ENCODE peak calls at places on chromosomes 7 and 10, in four cellular contexts. B is A549, O is stomach, J is transverse colon. R is an unnamed sample.

GRCh38 chr10:112307631-112308502 is 24.7 kb downstream of the TECTB start:
- DNase-seq in B (peak; percentile 36), O (peak; percentile 68), J (peak; percentile 39), R (no peak)

GRCh38 chr10:90398551-90398950 is 459.3 kb downstream of the HTR7 start:
- DNase-seq in O (no peak), J (no peak), B (no peak), R (no peak)

GRCh38 chr10:103888113-103888841 is 29.7 kb downstream of the STN1 start:
- DNase-seq in J (peak; percentile 91), B (peak; percentile 77), O (peak; percentile 90), R (peak; percentile 55)

GRCh38 chr10:131567279-131568162 is 256.0 kb upstream of the TCERG1L start:
- DNase-seq in O (peak; percentile 24), J (no peak), B (no peak), R (no peak)

GRCh38 chr10:75403144-75404022 is 1.8 kb upstream of the ZNF503 start:
- DNase-seq in O (peak; percentile 63), J (peak; percentile 37), B (peak; percentile 42), R (no peak)

GRCh38 chr10:22849077-22849810 is 78.6 kb upstream of the ARMC3 start:
- DNase-seq in O (peak; percentile 86), B (no peak), J (peak; percentile 58), R (peak; percentile 85)

GRCh38 chr10:77160679-77161078 is 476.9 kb downstream of the KCNMA1 start:
- DNase-seq in B (peak; percentile 74), J (no peak), O (no peak), R (no peak)

GRCh38 chr7:132318338-132319318 is 257.6 kb downstream of the PLXNA4 start:
- DNase-seq in J (peak; percentile 85), O (peak; percentile 86), B (peak; percentile 85), R (peak; percentile 97)

GRCh38 chr7:22688034-22688433 is 39.0 kb upstream of the IL6 start:
- DNase-seq in B (no peak), O (no peak), J (no peak), R (no peak)

GRCh38 chr10:23419657-23420319 is 19.1 kb upstream of the OTUD1 start:
- DNase-seq in J (no peak), O (no peak), B (no peak), R (no peak)

GRCh38 chr10:3772349-3773222 is 12.4 kb downstream of the KLF6 start:
- DNase-seq in B (no peak), J (no peak), O (no peak), R (peak; percentile 81)

GRCh38 chr10:3773465-3774017 is 11.5 kb downstream of the KLF6 start:
- DNase-seq in J (no peak), B (no peak), O (no peak), R (no peak)

GRCh38 chr10:3775671-3776551 is 9.1 kb downstream of the KLF6 start:
- DNase-seq in O (no peak), B (peak; percentile 47), J (peak; percentile 34), R (no peak)

GRCh38 chr10:3774814-3775670 is 10.0 kb downstream of the KLF6 start:
- DNase-seq in O (no peak), J (peak; percentile 47), B (peak; percentile 74), R (no peak)

DNA sequence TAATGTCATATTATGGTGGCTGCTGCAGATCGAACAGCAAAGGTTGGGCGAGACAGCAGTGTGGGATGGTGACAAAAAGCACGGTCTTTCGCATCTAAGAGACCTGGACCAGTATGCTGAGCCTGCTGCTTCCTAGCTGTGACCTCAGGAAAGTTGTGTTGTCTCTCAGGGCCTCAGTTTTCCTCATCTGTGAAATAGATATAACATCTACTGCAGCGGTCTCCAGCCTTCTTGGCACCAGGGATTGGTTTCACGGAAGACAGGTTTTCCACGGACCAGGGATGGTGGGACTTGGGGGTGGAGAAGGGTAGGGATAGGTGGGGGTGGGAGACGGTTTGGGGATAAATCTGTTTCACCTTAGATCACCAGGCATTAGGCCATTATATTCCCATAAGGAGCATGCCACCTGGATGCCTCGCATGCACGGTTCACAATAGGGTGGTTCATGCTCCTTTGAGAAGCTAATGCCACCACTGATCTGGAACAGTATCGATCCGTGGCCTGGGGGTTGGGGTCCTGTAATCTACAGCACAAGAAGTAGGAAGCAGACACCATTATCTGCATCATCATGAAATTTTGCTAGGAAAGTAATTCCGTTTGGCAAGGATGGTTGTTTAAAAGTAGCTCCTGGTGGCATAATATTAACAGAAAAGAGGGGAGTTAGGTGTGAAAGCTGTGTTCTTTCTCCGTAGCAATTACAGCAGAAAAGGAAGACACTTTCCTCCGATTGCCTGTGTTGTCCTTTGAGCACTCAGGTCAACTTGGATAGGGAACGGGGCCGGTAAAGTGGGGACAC is 10.8 kb downstream of the KLF6 start:
- DNase-seq in J (no peak), O (no peak), B (no peak), R (no peak)
- TF ChIP-seq POLR2A in J (no peak), O (no peak), B (no peak), R (no peak)

GRCh38 chr10:80172896-80173295 is 32.4 kb downstream of the ANXA11 start:
- DNase-seq in B (no peak), O (peak; percentile 51), J (peak; percentile 75), R (no peak)
- TF ChIP-seq POLR2A in B (no peak), O (no peak), J (no peak), R (no peak)

GRCh38 chr7:326845-327304 is 36.9 kb downstream of the FOXL3 start:
- DNase-seq in J (peak; percentile 54), O (peak; percentile 78), B (peak; percentile 33), R (no peak)
- TF ChIP-seq POLR2A in J (no peak), O (no peak), B (no peak), R (no peak)

DNA sequence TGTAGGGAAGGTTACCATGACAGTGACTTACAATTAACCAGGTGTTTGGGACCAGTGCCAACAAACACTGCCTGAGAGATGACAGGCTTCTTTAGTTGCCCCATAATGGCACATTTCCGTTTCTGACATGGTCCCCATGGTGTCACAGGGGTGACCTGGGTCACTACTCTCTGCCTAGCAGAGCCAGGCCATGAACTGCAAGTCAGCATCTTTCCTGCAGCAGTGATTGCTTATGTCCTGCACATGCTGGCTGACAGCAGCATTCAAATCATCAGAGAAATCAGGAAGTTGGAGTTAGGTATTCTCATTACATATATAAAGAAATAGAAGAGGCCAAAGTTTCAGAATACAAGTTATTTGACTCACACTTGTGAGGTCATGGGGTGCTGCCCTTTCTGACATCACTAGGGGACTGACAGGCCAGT is 47.1 kb upstream of the ZNRF2 start:
- DNase-seq in B (no peak), J (no peak), O (no peak), R (no peak)
- TF ChIP-seq POLR2A in B (no peak), J (no peak), O (no peak), R (no peak)

GRCh38 chr7:18494821-18495408 is 634 bp upstream of the HDAC9 start:
- DNase-seq in B (no peak), J (no peak), O (no peak), R (no peak)

GRCh38 chr7:18496336-18496700 is 769 bp downstream of the HDAC9 start:
- DNase-seq in B (no peak), J (no peak), O (no peak), R (no peak)

GRCh38 chr7:18497800-18498199 is 2.3 kb downstream of the HDAC9 start:
- DNase-seq in J (no peak), O (no peak), B (no peak), R (no peak)

GRCh38 chr7:18497082-18497481 is 1.5 kb downstream of the HDAC9 start:
- DNase-seq in J (no peak), O (no peak), B (no peak), R (no peak)

GRCh38 chr7:18495412-18496335 is at the start of gene HDAC9:
- DNase-seq in O (no peak), B (no peak), J (peak; percentile 51), R (no peak)
- TF ChIP-seq POLR2A in O (no peak), B (no peak), J (peak; percentile 37), R (no peak)